ENCODE peak calls at places on chromosomes 3 and 15, in four cellular contexts. F, A, V and Q are unnamed samples.

GRCh38 chr3:99429501-99429900 is 208.9 kb upstream of the COL8A1 start:
- DNase-seq in F (no peak), V (no peak), A (no peak), Q (no peak)

GRCh38 chr3:147398841-147399534 is 7.4 kb downstream of the ZIC4 start:
- DNase-seq in V (no peak), F (no peak), A (no peak), Q (peak)

GRCh38 chr3:191238321-191238817 is 39.3 kb downstream of the OSTN start:
- DNase-seq in F (no peak), A (no peak), V (no peak), Q (peak)

GRCh38 chr3:167361356-167361755 is 18.7 kb downstream of the ZBBX start:
- DNase-seq in A (no peak), V (no peak), F (no peak), Q (no peak)

GRCh38 chr3:31572605-31573459 is 40.1 kb downstream of the STT3B start:
- DNase-seq in F (peak), V (peak), A (no peak), Q (no peak)

GRCh38 chr3:132997404-132997803 is 40.8 kb upstream of the TMEM108 start:
- DNase-seq in A (no peak), V (no peak), F (no peak), Q (no peak)

GRCh38 chr15:52786436-52787122 is 3.6 kb downstream of the ONECUT1 start:
- DNase-seq in A (no peak), F (no peak), V (no peak), Q (no peak)

GRCh38 chr15:51579012-51579411 is 43.6 kb downstream of the DMXL2 start:
- DNase-seq in V (peak), F (no peak), A (no peak), Q (peak)

GRCh38 chr3:57958642-57959406 is 49.4 kb upstream of the FLNB start:
- DNase-seq in A (no peak), F (no peak), V (peak), Q (no peak)

GRCh38 chr3:187112934-187113793 is 26.1 kb downstream of the RPL39L start:
- DNase-seq in A (no peak), F (peak), V (peak), Q (peak)

GRCh38 chr3:16888785-16889607 is 4.2 kb downstream of the PLCL2 start:
- DNase-seq in F (peak), A (no peak), V (no peak), Q (no peak)

GRCh38 chr15:40743921-40744809 is 10.9 kb downstream of the RMDN3 start:
- DNase-seq in V (peak), F (no peak), A (peak), Q (peak)

GRCh38 chr15:50911641-50912040 is 3.2 kb downstream of the AP4E1 start:
- DNase-seq in V (peak), F (no peak), A (no peak), Q (no peak)

GRCh38 chr3:56976666-56977560 is 83.6 kb upstream of the SPATA12 start:
- DNase-seq in V (peak), F (no peak), A (no peak), Q (no peak)

GRCh38 chr15:64857421-64857820 is 15.7 kb downstream of the PLEKHO2 start:
- DNase-seq in A (no peak), V (no peak), F (no peak), Q (peak)

GRCh38 chr3:32778389-32778788 is 39.4 kb upstream of the TRIM71 start:
- DNase-seq in F (no peak), A (no peak), V (peak), Q (no peak)

GRCh38 chr15:90086868-90087268 is 15.4 kb downstream of the IDH2 start:
- DNase-seq in V (peak), F (peak), A (no peak), Q (peak)

GRCh38 chr15:96245252-96245651 is 85.2 kb upstream of the NR2F2 start:
- DNase-seq in F (no peak), A (no peak), V (no peak), Q (no peak)

GRCh38 chr3:164360738-164361376 is 717.4 kb downstream of the SI start:
- DNase-seq in A (no peak), V (no peak), F (no peak), Q (no peak)

GRCh38 chr3:109643590-109643989 is 306.2 kb upstream of the DPPA4 start:
- DNase-seq in V (peak), F (no peak), A (no peak), Q (peak)

GRCh38 chr15:82064824-82065223 is 19.0 kb upstream of the MEX3B start:
- DNase-seq in F (no peak), V (peak), A (no peak), Q (no peak)

GRCh38 chr15:88262064-88262463 is 5.5 kb upstream of the NTRK3 start:
- DNase-seq in F (no peak), V (no peak), A (no peak), Q (no peak)

GRCh38 chr3:39920271-39920670 is 110.9 kb downstream of the MYRIP start:
- DNase-seq in V (no peak), A (no peak), F (no peak), Q (no peak)

GRCh38 chr15:42194502-42194901 is 13.6 kb downstream of the VPS39 start:
- DNase-seq in A (no peak), F (no peak), V (peak), Q (peak)

GRCh38 chr3:151209652-151210051 is 6.6 kb upstream of the GPR171 start:
- DNase-seq in V (no peak), A (no peak), F (no peak), Q (no peak)

GRCh38 chr3:119013951-119014350 is 20.7 kb downstream of the IGSF11 start:
- DNase-seq in F (no peak), V (no peak), A (no peak), Q (no peak)

GRCh38 chr15:77028451-77029165 is 33.7 kb downstream of the PSTPIP1 start:
- DNase-seq in A (peak), V (no peak), F (no peak), Q (no peak)
- H3K4me3 ChIP-seq in A (peak), V (no peak), F (no peak), Q (peak)

GRCh38 chr15:49215768-49216739 is 46.0 kb downstream of the GALK2 start:
- DNase-seq in A (no peak), V (no peak), F (peak), Q (peak)
- TF ChIP-seq CTCF in A (no peak), V (no peak), F (no peak), Q (peak)

GRCh38 chr3:176584413-176585176 is 612.7 kb downstream of the TBL1XR1 start:
- DNase-seq in A (no peak), F (no peak), V (no peak), Q (peak)
- H3K4me3 ChIP-seq in A (no peak), F (no peak), V (no peak), Q (no peak)

GRCh38 chr15:67501177-67501835 is 19.6 kb upstream of the C15orf61 start:
- DNase-seq in F (peak), V (peak), A (no peak), Q (peak)
- TF ChIP-seq CTCF in F (peak), V (peak), A (peak), Q (peak)

DNA sequence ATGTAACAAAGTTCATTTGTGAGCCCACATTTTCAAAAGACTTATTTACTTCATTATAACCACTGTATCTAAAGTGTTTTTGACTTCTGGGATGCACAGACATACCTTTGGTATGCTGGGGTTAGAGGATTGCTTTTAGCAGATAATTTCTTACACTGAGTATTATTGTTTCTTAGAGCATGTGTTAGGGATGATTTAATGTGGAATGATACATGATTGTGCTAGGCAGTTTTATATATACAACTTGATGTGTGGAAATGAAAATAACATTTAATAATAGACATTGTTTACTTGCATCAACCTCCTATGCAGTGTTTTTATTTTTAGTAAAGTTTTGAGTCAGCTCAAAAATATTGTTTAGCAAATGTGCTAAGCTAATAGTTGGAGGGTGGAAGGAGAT is 3.4 kb downstream of the KIF23 start:
- DNase-seq in A (no peak), V (no peak), F (no peak), Q (no peak)
- H3K4me3 ChIP-seq in A (no peak), V (no peak), F (no peak), Q (no peak)

GRCh38 chr3:42601898-42602581 is 1.6 kb downstream of the NKTR start:
- DNase-seq in F (peak), A (no peak), V (peak), Q (peak)
- TF ChIP-seq CTCF in F (peak), A (peak), V (no peak), Q (peak)

GRCh38 chr3:44240061-44240460 is 1.6 kb upstream of the TOPAZ1 start:
- DNase-seq in A (no peak), F (no peak), V (no peak), Q (peak)

GRCh38 chr3:44241706-44242105 is at the start of gene TOPAZ1:
- DNase-seq in V (no peak), F (no peak), A (peak), Q (no peak)

GRCh38 chr3:44238889-44239288 is 2.8 kb upstream of the TOPAZ1 start:
- DNase-seq in F (no peak), A (no peak), V (no peak), Q (no peak)

GRCh38 chr3:44237665-44238064 is 4.0 kb upstream of the TOPAZ1 start:
- DNase-seq in V (no peak), A (no peak), F (no peak), Q (no peak)

GRCh38 chr3:44242716-44243115 is 1.0 kb downstream of the TOPAZ1 start:
- DNase-seq in A (no peak), V (no peak), F (no peak), Q (no peak)
- H3K4me3 ChIP-seq in A (no peak), V (no peak), F (no peak), Q (no peak)

GRCh38 chr3:126927846-126928245 is 55.1 kb upstream of the PLXNA1 start:
- DNase-seq in F (no peak), A (peak), V (no peak), Q (no peak)
- TF ChIP-seq CTCF in F (no peak), A (no peak), V (no peak), Q (no peak)